ENCODE peak calls at places on chromosomes 6 and 20, in five cellular contexts. S, P, A, W and K are unnamed samples.

GRCh38 chr20:35271073-35271882 is 6.6 kb downstream of the MMP24OS start:
- DNase-seq in S (no peak), P (no peak), A (no peak), W (no peak), K (no peak)

GRCh38 chr20:2816583-2817340 is 598 bp downstream of the TMEM239 start:
- DNase-seq in S (no peak), P (no peak), A (no peak), W (no peak), K (no peak)

GRCh38 chr6:151389640-151390275 is 1.6 kb downstream of the ZBTB2 start:
- DNase-seq in S (peak; percentile 36), P (peak; percentile 64), A (peak; percentile 80), W (peak; percentile 70), K (peak; percentile 73)

GRCh38 chr20:48180039-48180438 is 394.8 kb upstream of the SULF2 start:
- DNase-seq in S (no peak), P (no peak), A (no peak), W (no peak), K (peak; percentile 85)

GRCh38 chr6:32940656-32941411 is at the start of gene HLA-DMB:
- DNase-seq in S (no peak), P (no peak), A (peak; percentile 80), W (no peak), K (peak; percentile 85)

GRCh38 chr6:37303891-37304503 is 46.1 kb upstream of the TMEM217 start:
- DNase-seq in S (no peak), P (no peak), A (no peak), W (no peak), K (peak; percentile 59)

GRCh38 chr6:167703781-167704180 is 122.9 kb upstream of the AFDN start:
- DNase-seq in S (no peak), P (no peak), A (no peak), W (no peak), K (no peak)

GRCh38 chr20:36010745-36011326 is 42.4 kb downstream of the CNBD2 start:
- DNase-seq in S (no peak), P (no peak), A (no peak), W (no peak), K (no peak)

GRCh38 chr6:7373739-7374138 is 15.8 kb downstream of the CAGE1 start:
- DNase-seq in S (no peak), P (no peak), A (no peak), W (no peak), K (peak; percentile 45)

GRCh38 chr6:163998496-163998895 is 584.0 kb downstream of the QKI start:
- DNase-seq in S (no peak), P (no peak), A (no peak), W (no peak), K (no peak)

GRCh38 chr20:52654552-52654951 is 317.6 kb upstream of the TSHZ2 start:
- DNase-seq in S (no peak), P (no peak), A (no peak), W (no peak), K (no peak)

GRCh38 chr20:37880726-37881591 is 22.0 kb upstream of the VSTM2L start:
- DNase-seq in S (no peak), P (peak; percentile 80), A (peak; percentile 84), W (peak; percentile 87), K (peak; percentile 58)

GRCh38 chr6:16205377-16206144 is 32.8 kb upstream of the GMPR start:
- DNase-seq in S (no peak), P (no peak), A (peak; percentile 43), W (no peak), K (no peak)

GRCh38 chr6:1552296-1552761 is 57.4 kb upstream of the FOXC1 start:
- DNase-seq in S (no peak), P (no peak), A (no peak), W (no peak), K (peak; percentile 40)

GRCh38 chr6:147782302-147782701 is 273.8 kb downstream of the SAMD5 start:
- DNase-seq in S (no peak), P (no peak), A (no peak), W (no peak), K (peak; percentile 46)

GRCh38 chr6:139996253-139996834 is 621.9 kb upstream of the CITED2 start:
- DNase-seq in S (no peak), P (no peak), A (no peak), W (no peak), K (peak; percentile 25)

GRCh38 chr20:8457978-8458377 is 325.9 kb downstream of the PLCB1 start:
- DNase-seq in S (no peak), P (no peak), A (no peak), W (no peak), K (no peak)

GRCh38 chr6:129893513-129894098 is 32.5 kb upstream of the TMEM244 start:
- DNase-seq in S (no peak), P (no peak), A (no peak), W (no peak), K (peak; percentile 57)

GRCh38 chr6:37319156-37319555 is 34.6 kb upstream of the RNF8 start:
- DNase-seq in S (no peak), P (no peak), A (no peak), W (no peak), K (no peak)

GRCh38 chr6:112956696-112957525 is 609.8 kb downstream of the RFPL4B start:
- DNase-seq in S (no peak), P (no peak), A (peak; percentile 71), W (no peak), K (peak; percentile 30)

GRCh38 chr20:41373851-41374567 is 7.4 kb upstream of the EMILIN3 start:
- DNase-seq in S (no peak), P (no peak), A (no peak), W (no peak), K (no peak)

GRCh38 chr6:25089442-25089841 is 153.7 kb upstream of the RIPOR2 start:
- DNase-seq in S (no peak), P (no peak), A (no peak), W (no peak), K (peak; percentile 73)

GRCh38 chr20:47181056-47181862 is 175.2 kb downstream of the ZMYND8 start:
- DNase-seq in S (no peak), P (no peak), A (no peak), W (no peak), K (peak; percentile 88)

GRCh38 chr20:23365390-23366165 is 3.6 kb downstream of the GZF1 start:
- DNase-seq in S (no peak), P (no peak), A (no peak), W (no peak), K (no peak)

GRCh38 chr6:139722540-139722939 is 348.1 kb upstream of the CITED2 start:
- DNase-seq in S (no peak), P (no peak), A (no peak), W (no peak), K (no peak)

GRCh38 chr6:140485740-140486467 is 1111.5 kb upstream of the CITED2 start:
- DNase-seq in S (no peak), P (no peak), A (no peak), W (no peak), K (peak; percentile 92)

GRCh38 chr6:15682965-15683822 is 20.4 kb upstream of the DTNBP1 start:
- DNase-seq in S (no peak), P (no peak), A (no peak), W (no peak), K (no peak)

GRCh38 chr20:4904127-4904860 is 97.0 kb downstream of the SLC23A2 start:
- DNase-seq in S (no peak), P (no peak), A (no peak), W (no peak), K (peak; percentile 48)

GRCh38 chr20:17490501-17490900 is 40.7 kb downstream of the BFSP1 start:
- DNase-seq in S (no peak), P (no peak), A (no peak), W (no peak), K (no peak)

GRCh38 chr20:10540636-10541493 is 105.8 kb downstream of the SLX4IP start:
- DNase-seq in S (no peak), P (no peak), A (no peak), W (no peak), K (peak; percentile 92)

GRCh38 chr6:47252636-47253035 is 57.1 kb downstream of the TNFRSF21 start:
- DNase-seq in S (no peak), P (no peak), A (no peak), W (no peak), K (no peak)
- TF ChIP-seq CTCF in S (no peak), P (no peak), A (no peak), W (no peak), K (no peak)

DNA sequence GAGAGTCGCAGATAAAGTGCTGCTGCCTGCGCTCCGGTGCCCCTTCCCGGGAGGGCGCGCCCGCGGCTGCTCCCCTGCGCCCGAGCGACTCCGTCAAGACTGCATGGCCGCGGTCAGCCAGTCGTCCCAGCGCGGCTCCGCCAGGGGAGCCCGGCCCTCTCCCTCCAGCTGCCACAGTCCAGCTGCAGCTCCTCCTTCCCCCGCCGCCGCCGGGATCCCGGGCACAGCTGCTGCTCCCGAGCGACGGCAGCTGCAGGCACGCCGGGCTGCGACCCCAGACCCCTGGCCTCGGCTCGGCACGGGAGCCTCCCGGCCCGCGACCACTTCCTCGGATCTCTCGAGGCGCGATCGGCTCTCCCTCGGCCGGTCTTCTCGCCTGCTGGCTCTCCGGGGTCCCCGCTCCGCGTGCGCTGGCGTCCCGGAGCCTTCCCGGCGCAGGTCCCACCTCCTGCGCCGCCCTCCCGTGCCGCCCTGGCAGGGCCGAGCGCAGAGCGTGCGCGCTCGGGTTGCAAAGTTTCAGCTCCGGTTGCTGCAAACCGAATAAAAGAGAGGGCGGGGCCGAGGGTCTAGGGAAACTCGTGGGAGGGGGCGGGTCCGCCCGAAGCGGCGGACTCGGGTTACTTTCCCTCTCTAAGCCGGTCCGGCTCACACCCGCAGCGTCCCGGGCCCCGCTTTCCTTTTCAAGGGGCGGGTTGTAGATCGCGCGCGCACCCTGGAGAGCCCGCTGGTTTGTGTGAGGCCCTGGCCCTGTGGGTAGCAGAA is at the start of gene CNKSR3:
- DNase-seq in S (no peak), P (peak; percentile 91), A (peak; percentile 89), W (peak; percentile 84), K (peak; percentile 29)
- H3K27me3 ChIP-seq in S (no peaks in the 10 kb centered on the region), P (no peaks in the 10 kb centered on the region), A (no peaks in the 10 kb centered on the region), W (no peaks in the 10 kb centered on the region), K (no peaks in the 10 kb centered on the region)

DNA sequence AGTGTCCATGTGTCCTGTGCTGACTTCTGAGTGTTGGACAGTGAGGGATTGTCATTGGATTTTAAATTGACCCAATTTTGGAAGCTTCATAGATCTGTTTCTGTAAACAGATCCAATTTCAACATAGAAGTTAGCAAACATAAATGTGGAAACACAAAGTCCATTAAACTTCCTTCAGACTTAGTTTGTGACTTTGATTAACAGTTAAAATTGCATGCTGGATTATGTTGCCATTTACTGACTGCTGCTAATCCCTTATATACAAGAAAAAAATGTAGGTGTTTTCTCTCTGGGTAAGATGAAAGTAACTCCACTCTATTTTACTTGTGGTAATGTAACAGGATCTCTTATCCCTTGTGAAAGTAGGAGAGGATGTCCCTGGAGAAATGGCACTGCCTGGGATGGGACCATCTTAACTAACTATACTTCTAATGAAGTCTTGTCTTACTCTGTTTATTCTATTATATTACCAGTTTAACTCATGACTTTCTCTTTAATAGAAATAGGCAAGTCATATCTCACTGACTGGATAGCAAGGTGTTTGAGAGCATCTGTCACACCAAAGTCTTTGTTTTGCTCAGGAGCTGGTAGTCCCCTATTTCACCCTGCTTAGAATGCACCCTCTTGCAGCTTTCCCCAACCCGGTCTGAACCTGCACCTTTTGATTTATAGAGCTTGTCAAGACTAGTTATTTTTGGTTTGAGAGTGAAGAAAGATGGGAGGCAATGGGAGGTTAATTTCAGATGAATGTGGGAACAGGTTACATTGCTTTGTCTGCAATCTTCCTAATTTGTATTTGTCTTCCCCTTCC is 7.2 kb downstream of the TPX2 start:
- DNase-seq in S (no peak), P (no peak), A (no peak), W (no peak), K (no peak)
- TF ChIP-seq CTCF in S (no peak), P (no peak), A (no peak), W (no peak), K (no peak)

DNA sequence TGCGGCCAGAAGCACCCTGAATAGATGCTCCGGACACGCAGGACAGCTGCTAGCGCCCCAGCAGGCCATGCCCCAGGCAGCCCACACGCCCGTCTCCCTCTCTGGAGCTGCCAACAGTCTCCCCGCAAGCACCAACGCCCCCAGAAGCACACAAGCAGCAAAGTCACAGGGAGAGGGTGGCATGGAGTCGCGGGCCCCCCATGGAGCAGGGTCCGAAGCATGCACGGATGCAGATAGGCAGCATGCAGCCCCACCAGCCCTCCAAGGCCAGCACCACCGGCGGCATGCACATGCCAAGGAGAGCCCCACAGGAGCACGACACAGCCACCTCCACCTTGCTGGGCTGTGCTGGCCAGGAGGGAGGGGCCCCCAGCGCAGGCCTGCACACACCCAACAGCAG is 53.8 kb downstream of the KCNQ2 start:
- DNase-seq in S (no peak), P (no peak), A (no peak), W (no peak), K (no peak)
- H3K27me3 ChIP-seq in S (no peaks in the 10 kb centered on the region), P (no peaks in the 10 kb centered on the region), A (peaks cover 11% of the 10 kb centered on the region), W (peaks cover 97% of the 10 kb centered on the region), K (no peaks in the 10 kb centered on the region)